ENCODE peak calls at places on chromosomes 11 and 22, in four cellular contexts. One of them, this sample, is unnamed.

GRCh38 chr22:17597217-17597616 is 31.3 kb downstream of the ATP6V1E1 start:
- DNase-seq in transverse colon: no peak
- DNase-seq in osteocyte: no peak
- DNase-seq in Calu3: no peak
- DNase-seq in this sample: no peak

GRCh38 chr11:34223021-34223813 is 117.8 kb downstream of the NAT10 start:
- DNase-seq in transverse colon: peak
- DNase-seq in osteocyte: no peak
- DNase-seq in Calu3: no peak
- DNase-seq in this sample: peak

GRCh38 chr11:133064152-133064877 is 468.0 kb downstream of the OPCML start:
- DNase-seq in transverse colon: peak
- DNase-seq in osteocyte: peak
- DNase-seq in Calu3: no peak
- DNase-seq in this sample: no peak

GRCh38 chr22:42316988-42317387 is 46.5 kb upstream of the TCF20 start:
- DNase-seq in transverse colon: peak
- DNase-seq in osteocyte: no peak
- DNase-seq in Calu3: peak
- DNase-seq in this sample: no peak

GRCh38 chr22:35307372-35307771 is 7.7 kb downstream of the TOM1 start:
- DNase-seq in transverse colon: no peak
- DNase-seq in osteocyte: no peak
- DNase-seq in Calu3: no peak
- DNase-seq in this sample: no peak

GRCh38 chr22:37922177-37922576 is 16.1 kb downstream of the MICALL1 start:
- DNase-seq in transverse colon: no peak
- DNase-seq in osteocyte: no peak
- DNase-seq in Calu3: no peak
- DNase-seq in this sample: no peak

GRCh38 chr11:103993502-103993901 is 42.9 kb upstream of the DDI1 start:
- DNase-seq in transverse colon: no peak
- DNase-seq in osteocyte: no peak
- DNase-seq in Calu3: no peak
- DNase-seq in this sample: no peak

GRCh38 chr11:74268451-74268850 is 43.0 kb downstream of the P4HA3 start:
- DNase-seq in transverse colon: no peak
- DNase-seq in osteocyte: no peak
- DNase-seq in Calu3: no peak
- DNase-seq in this sample: no peak

GRCh38 chr11:24286238-24286637 is 210.6 kb upstream of the LUZP2 start:
- DNase-seq in transverse colon: no peak
- DNase-seq in osteocyte: no peak
- DNase-seq in Calu3: no peak
- DNase-seq in this sample: no peak

GRCh38 chr22:28951969-28952521 is 68.7 kb downstream of the ZNRF3 start:
- DNase-seq in transverse colon: peak
- DNase-seq in osteocyte: no peak
- DNase-seq in Calu3: peak
- DNase-seq in this sample: no peak

GRCh38 chr11:86062719-86063118 is 6.2 kb downstream of the PICALM start:
- DNase-seq in transverse colon: no peak
- DNase-seq in osteocyte: no peak
- DNase-seq in Calu3: no peak
- DNase-seq in this sample: no peak

GRCh38 chr11:130181295-130182272 is 22.0 kb downstream of the ST14 start:
- DNase-seq in transverse colon: peak
- DNase-seq in osteocyte: no peak
- DNase-seq in Calu3: no peak
- DNase-seq in this sample: no peak

GRCh38 chr11:9069256-9069655 is 22.1 kb downstream of the SCUBE2 start:
- DNase-seq in transverse colon: no peak
- DNase-seq in osteocyte: peak
- DNase-seq in Calu3: no peak
- DNase-seq in this sample: no peak

GRCh38 chr22:23862103-23862502 is 4.4 kb downstream of the SLC2A11 start:
- DNase-seq in transverse colon: no peak
- DNase-seq in osteocyte: no peak
- DNase-seq in Calu3: peak
- DNase-seq in this sample: no peak

This sample was measured in cardiac septum.